ENCODE peak calls at places on chromosomes 12 and 14, in four cellular contexts. One of them, this sample, is unnamed.

GRCh38 chr14:33401326-33401725 is 462.6 kb downstream of the NPAS3 start:
- DNase-seq in HepG2: peak; percentile 13
- DNase-seq in H1: no peak
- DNase-seq in SK-N-SH: no peak
- DNase-seq in this sample: no peak

GRCh38 chr12:123937707-123938600 is 34.7 kb downstream of the CCDC92 start:
- DNase-seq in SK-N-SH: no peak
- DNase-seq in HepG2: no peak
- DNase-seq in H1: no peak
- DNase-seq in this sample: no peak

GRCh38 chr14:95150910-95151309 is 6.4 kb downstream of the DICER1 start:
- DNase-seq in SK-N-SH: no peak
- DNase-seq in H1: no peak
- DNase-seq in HepG2: no peak
- DNase-seq in this sample: no peak

GRCh38 chr12:18782827-18783226 is 44.9 kb downstream of the CAPZA3 start:
- DNase-seq in HepG2: no peak
- DNase-seq in H1: no peak
- DNase-seq in SK-N-SH: no peak
- DNase-seq in this sample: no peak

GRCh38 chr12:30110970-30111586 is 327.3 kb upstream of the TMTC1 start:
- DNase-seq in H1: no peak
- DNase-seq in SK-N-SH: peak; percentile 19
- DNase-seq in HepG2: no peak
- DNase-seq in this sample: no peak

GRCh38 chr12:114834621-114835020 is 150.6 kb upstream of the TBX3 start:
- DNase-seq in H1: no peak
- DNase-seq in HepG2: no peak
- DNase-seq in SK-N-SH: no peak
- DNase-seq in this sample: no peak

GRCh38 chr12:94566345-94566744 is 84.0 kb downstream of the TMCC3 start:
- DNase-seq in HepG2: no peak
- DNase-seq in H1: no peak
- DNase-seq in SK-N-SH: no peak
- DNase-seq in this sample: no peak

GRCh38 chr14:82755923-82756322 is 1222.3 kb upstream of the SEL1L start:
- DNase-seq in H1: no peak
- DNase-seq in HepG2: no peak
- DNase-seq in SK-N-SH: no peak
- DNase-seq in this sample: no peak

GRCh38 chr12:27785882-27786570 is 6.0 kb upstream of the MANSC4 start:
- DNase-seq in HepG2: no peak
- DNase-seq in SK-N-SH: no peak
- DNase-seq in H1: no peak
- DNase-seq in this sample: no peak

GRCh38 chr12:131096681-131097181 is 143.0 kb downstream of the ADGRD1 start:
- DNase-seq in SK-N-SH: no peak
- DNase-seq in HepG2: no peak
- DNase-seq in H1: no peak
- DNase-seq in this sample: no peak

GRCh38 chr12:104930388-104931326 is 27.4 kb downstream of the SLC41A2 start:
- DNase-seq in H1: no peak
- DNase-seq in HepG2: peak; percentile 3
- DNase-seq in SK-N-SH: no peak
- DNase-seq in this sample: peak; percentile 90

GRCh38 chr12:76457818-76458217 is 101.8 kb downstream of the OSBPL8 start:
- DNase-seq in H1: no peak
- DNase-seq in HepG2: no peak
- DNase-seq in SK-N-SH: no peak
- DNase-seq in this sample: no peak

GRCh38 chr14:56268039-56268438 is 149.8 kb downstream of the PELI2 start:
- DNase-seq in H1: no peak
- DNase-seq in HepG2: no peak
- DNase-seq in SK-N-SH: no peak
- DNase-seq in this sample: no peak

GRCh38 chr12:21615441-21615840 is 10.8 kb upstream of the GYS2 start:
- DNase-seq in SK-N-SH: no peak
- DNase-seq in HepG2: no peak
- DNase-seq in H1: no peak
- DNase-seq in this sample: no peak

GRCh38 chr14:58805605-58806358 is 168.0 kb downstream of the DACT1 start:
- DNase-seq in SK-N-SH: no peak
- DNase-seq in HepG2: no peak
- DNase-seq in H1: no peak
- DNase-seq in this sample: no peak

GRCh38 chr12:104520242-104520900 is 63.6 kb downstream of the CHST11 start:
- DNase-seq in SK-N-SH: peak; percentile 39
- DNase-seq in H1: no peak
- DNase-seq in HepG2: no peak
- DNase-seq in this sample: peak; percentile 75

GRCh38 chr14:96568646-96569045 is 66.5 kb downstream of the PAPOLA start:
- DNase-seq in SK-N-SH: no peak
- DNase-seq in HepG2: no peak
- DNase-seq in H1: no peak
- DNase-seq in this sample: no peak

GRCh38 chr14:92958373-92959188 is 35.6 kb downstream of the CHGA start:
- DNase-seq in SK-N-SH: no peak
- DNase-seq in HepG2: no peak
- DNase-seq in H1: no peak
- DNase-seq in this sample: no peak

GRCh38 chr14:92960706-92961566 is 38.0 kb downstream of the CHGA start:
- DNase-seq in SK-N-SH: no peak
- DNase-seq in H1: no peak
- DNase-seq in HepG2: no peak
- DNase-seq in this sample: no peak

GRCh38 chr14:92961567-92961855 is 38.6 kb downstream of the CHGA start:
- DNase-seq in HepG2: no peak
- DNase-seq in SK-N-SH: no peak
- DNase-seq in H1: no peak
- DNase-seq in this sample: no peak

GRCh38 chr14:92959189-92959531 is 36.2 kb downstream of the CHGA start:
- DNase-seq in HepG2: no peak
- DNase-seq in H1: no peak
- DNase-seq in SK-N-SH: peak; percentile 95
- DNase-seq in this sample: no peak

DNA sequence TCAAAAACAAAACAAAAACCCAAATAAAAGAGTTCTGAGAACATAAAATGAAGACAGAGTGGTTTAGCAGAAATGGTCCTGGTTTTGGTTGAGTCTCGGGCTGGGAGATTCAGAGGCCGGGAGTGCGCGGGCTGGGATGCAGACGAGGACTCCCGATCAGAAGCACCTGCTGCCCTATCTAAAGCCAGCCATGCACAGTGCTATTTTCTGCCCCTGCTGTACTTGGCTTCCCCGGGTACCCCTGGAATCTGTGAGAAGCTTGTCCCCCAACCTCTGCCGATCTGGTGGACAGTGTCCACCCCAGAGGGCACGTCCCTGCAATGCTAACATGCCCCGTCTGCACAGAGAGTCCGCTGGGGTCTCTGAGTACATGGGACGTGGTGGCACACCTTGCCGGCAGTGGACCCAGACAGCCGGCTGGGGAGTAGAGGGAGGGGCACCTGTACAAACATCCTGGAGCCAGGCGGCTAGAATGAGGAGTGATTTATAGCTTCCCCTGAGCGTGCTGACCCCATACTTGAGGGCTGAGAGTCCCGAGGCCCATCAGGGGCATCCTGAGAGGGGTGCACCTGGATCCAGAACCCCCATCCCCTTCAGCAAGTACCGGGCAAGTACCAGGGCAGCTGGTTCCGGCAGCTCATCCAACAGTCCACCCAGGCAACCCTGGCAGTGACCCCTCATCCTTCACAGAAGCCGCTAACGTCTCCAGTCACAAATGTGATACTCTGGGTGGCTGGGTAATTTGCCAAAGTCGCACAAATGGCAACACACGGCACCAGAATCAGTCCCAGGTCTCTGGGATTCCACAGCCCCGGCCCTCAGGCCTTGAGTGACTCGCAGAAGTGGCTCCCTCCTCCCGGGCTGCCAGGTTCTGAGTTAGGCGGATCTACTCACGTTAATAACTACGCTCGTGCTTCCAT is 37.1 kb downstream of the CHGA start:
- DNase-seq in H1: no peak
- DNase-seq in HepG2: no peak
- DNase-seq in SK-N-SH: no peak
- DNase-seq in this sample: no peak
- TF ChIP-seq TCF12 in H1: no peak
- TF ChIP-seq TCF12 in HepG2: no peak
- TF ChIP-seq TCF12 in SK-N-SH: no peak
- TF ChIP-seq TCF12 in this sample: no peak

GRCh38 chr14:53964249-53964648 is 7.6 kb upstream of the BMP4 start:
- DNase-seq in HepG2: no peak
- DNase-seq in SK-N-SH: no peak
- DNase-seq in H1: no peak
- DNase-seq in this sample: no peak
- TF ChIP-seq TCF12 in HepG2: no peak
- TF ChIP-seq TCF12 in SK-N-SH: no peak
- TF ChIP-seq TCF12 in H1: no peak
- TF ChIP-seq TCF12 in this sample: no peak

DNA sequence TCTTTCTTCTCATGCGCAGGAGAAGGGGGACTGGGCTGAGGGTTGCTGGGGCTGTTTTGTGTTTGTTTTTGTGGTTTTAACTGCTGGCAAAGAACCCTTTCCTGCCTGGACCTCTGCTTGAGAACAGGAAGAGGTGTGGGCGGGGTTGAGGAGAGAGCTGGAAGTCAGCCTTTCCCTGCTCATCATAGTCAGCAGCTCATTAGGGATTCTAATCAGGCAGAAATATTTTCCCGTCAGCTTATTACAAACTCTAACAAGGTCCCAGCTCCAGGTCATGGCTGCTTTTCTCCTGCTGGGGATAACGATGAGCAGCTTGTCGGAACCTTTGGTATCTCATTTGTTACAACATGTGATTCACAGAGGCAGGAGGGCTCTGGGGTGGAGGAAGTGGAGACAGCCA is 184.9 kb upstream of the NRXN3 start:
- DNase-seq in SK-N-SH: no peak
- DNase-seq in HepG2: no peak
- DNase-seq in H1: no peak
- DNase-seq in this sample: no peak
- TF ChIP-seq TCF12 in SK-N-SH: no peak
- TF ChIP-seq TCF12 in HepG2: no peak
- TF ChIP-seq TCF12 in H1: no peak
- TF ChIP-seq TCF12 in this sample: no peak

GRCh38 chr14:31360919-31361662 is 59.3 kb downstream of the HEATR5A start:
- DNase-seq in H1: no peak
- DNase-seq in SK-N-SH: no peak
- DNase-seq in HepG2: no peak
- DNase-seq in this sample: no peak
- TF ChIP-seq TCF12 in H1: no peak
- TF ChIP-seq TCF12 in SK-N-SH: no peak
- TF ChIP-seq TCF12 in HepG2: no peak
- TF ChIP-seq TCF12 in this sample: no peak

DNA sequence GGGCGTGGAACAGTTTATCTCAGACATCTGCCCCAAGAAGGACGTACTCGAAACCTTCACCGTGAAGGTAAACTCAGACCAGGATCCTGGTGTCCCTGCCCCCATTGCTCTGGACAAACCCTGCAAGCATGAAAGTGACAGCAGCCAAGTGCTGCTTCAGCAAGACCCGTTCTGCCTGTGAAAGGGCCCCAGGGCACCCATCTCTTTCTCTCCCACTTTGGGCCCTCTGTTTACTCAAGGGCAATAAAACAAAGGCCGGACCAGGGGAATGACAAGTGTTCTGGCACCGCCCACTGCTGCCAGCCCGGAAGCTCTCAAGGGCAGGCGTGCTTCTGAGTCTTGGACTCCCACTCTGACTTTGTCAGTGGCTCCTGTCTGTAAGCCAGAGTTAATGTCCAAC is 35.3 kb downstream of the CD9 start:
- DNase-seq in H1: no peak
- DNase-seq in SK-N-SH: no peak
- DNase-seq in HepG2: peak; percentile 74
- DNase-seq in this sample: no peak
- TF ChIP-seq TCF12 in H1: no peak
- TF ChIP-seq TCF12 in SK-N-SH: no peak
- TF ChIP-seq TCF12 in HepG2: no peak
- TF ChIP-seq TCF12 in this sample: no peak